ENCODE peak calls at places on chromosomes 6 and 20, in five cellular contexts. D is fibroblast of the conjunctiva, E is Peyer's patch, X is posterior vena cava, R is right cardiac atrium. Q is an unnamed sample.

GRCh38 chr6:79470728-79471127 is 66.5 kb downstream of the LCA5 start:
- DNase-seq in E (no peak), X (no peak), D (no peak), R (no peak), Q (no peak)

GRCh38 chr20:61296629-61297019 is 44.6 kb downstream of the CDH4 start:
- DNase-seq in R (no peak), E (no peak), X (no peak), D (no peak), Q (no peak)

GRCh38 chr20:25196701-25197120 is 1.2 kb downstream of the ENTPD6 start:
- DNase-seq in X (no peak), R (peak), D (no peak), E (no peak), Q (no peak)

GRCh38 chr6:148747493-148748160 is 797 bp downstream of the UST start:
- DNase-seq in R (peak), X (peak), E (peak), D (no peak), Q (peak)

GRCh38 chr6:37987008-37987407 is 167.5 kb downstream of the ZFAND3 start:
- DNase-seq in X (no peak), R (no peak), D (peak), E (no peak), Q (peak)

GRCh38 chr6:98846021-98846380 is 11.6 kb downstream of the POU3F2 start:
- DNase-seq in E (no peak), R (no peak), X (no peak), D (no peak), Q (no peak)

GRCh38 chr6:82818727-82819126 is 246.9 kb downstream of the UBE3D start:
- DNase-seq in D (no peak), E (no peak), R (no peak), X (no peak), Q (no peak)

GRCh38 chr20:16391003-16391402 is 182.2 kb downstream of the KIF16B start:
- DNase-seq in R (no peak), X (no peak), D (no peak), E (no peak), Q (no peak)

GRCh38 chr20:48777005-48777404 is 50.8 kb downstream of the PREX1 start:
- DNase-seq in E (no peak), X (peak), D (no peak), R (no peak), Q (no peak)

GRCh38 chr20:13825465-13825864 is 40.6 kb downstream of the NDUFAF5 start:
- DNase-seq in R (no peak), X (no peak), D (no peak), E (no peak), Q (no peak)

GRCh38 chr6:81145506-81145905 is 607.0 kb downstream of the TENT5A start:
- DNase-seq in X (no peak), D (no peak), E (no peak), R (no peak), Q (no peak)

GRCh38 chr6:125918681-125919566 is 37.6 kb upstream of the HINT3 start:
- DNase-seq in R (no peak), D (peak), X (no peak), E (peak), Q (peak)

GRCh38 chr6:127570739-127571389 is 6.1 kb upstream of the C6orf58 start:
- DNase-seq in D (no peak), R (no peak), E (no peak), X (no peak), Q (no peak)

GRCh38 chr6:75850026-75850385 is 101.0 kb downstream of the MYO6 start:
- DNase-seq in R (peak), E (no peak), X (no peak), D (no peak), Q (no peak)

GRCh38 chr6:141202641-141203040 is 930.1 kb upstream of the GJE1 start:
- DNase-seq in X (no peak), R (no peak), D (no peak), E (no peak), Q (no peak)

GRCh38 chr6:7213416-7213815 is 99.6 kb downstream of the SSR1 start:
- DNase-seq in R (no peak), D (no peak), X (no peak), E (no peak), Q (no peak)

GRCh38 chr6:157449610-157450009 is 68.6 kb downstream of the ZDHHC14 start:
- DNase-seq in R (no peak), D (peak), X (no peak), E (no peak), Q (no peak)

GRCh38 chr6:8707956-8708772 is 272.8 kb upstream of the SLC35B3 start:
- DNase-seq in E (no peak), D (peak), X (no peak), R (peak), Q (no peak)

GRCh38 chr6:140078552-140079126 is 704.2 kb upstream of the CITED2 start:
- DNase-seq in D (peak), X (no peak), R (no peak), E (no peak), Q (no peak)

GRCh38 chr20:33719277-33719988 is 677 bp downstream of the PXMP4 start:
- DNase-seq in R (no peak), E (no peak), X (no peak), D (no peak), Q (peak)

GRCh38 chr6:41171908-41172307 is 9.0 kb upstream of the TREM2 start:
- DNase-seq in X (no peak), D (no peak), R (no peak), E (no peak), Q (no peak)